ENCODE peak calls at places on chromosomes 11 and 22, in four cellular contexts. V is H1, Y is HCT116, U is GM12878. Z is an unnamed sample.

GRCh38 chr11:75233688-75234295 is 6.8 kb upstream of the TPBGL start:
- DNase-seq in Y (no peak), U (no peak), V (peak), Z (peak)

GRCh38 chr11:132423266-132423665 is 1052.9 kb downstream of the NTM start:
- DNase-seq in V (no peak), Y (no peak), U (no peak), Z (no peak)

GRCh38 chr11:119441898-119442243 is 18.9 kb upstream of the THY1 start:
- DNase-seq in U (no peak), Y (no peak), V (no peak), Z (peak)

GRCh38 chr22:45861259-45861658 is 115.7 kb downstream of the WNT7B start:
- DNase-seq in U (no peak), V (no peak), Y (no peak), Z (no peak)

GRCh38 chr11:124950606-124951330 is 3.2 kb upstream of the CCDC15 start:
- DNase-seq in V (no peak), Y (no peak), U (no peak), Z (no peak)

GRCh38 chr22:29813563-29813962 is 24.5 kb downstream of the ASCC2 start:
- DNase-seq in V (no peak), Y (peak), U (no peak), Z (peak)

GRCh38 chr11:70843906-70844305 is 408.5 kb downstream of the SHANK2 start:
- DNase-seq in V (no peak), Y (no peak), U (no peak), Z (no peak)

GRCh38 chr11:64339754-64340408 is at the start of gene CCDC88B:
- DNase-seq in Y (no peak), V (no peak), U (no peak), Z (no peak)

GRCh38 chr11:65468874-65469333 is 29.9 kb upstream of the MALAT1 start:
- DNase-seq in U (no peak), V (peak), Y (peak), Z (peak)

GRCh38 chr11:108242422-108242821 is 19.6 kb downstream of the ATM start:
- DNase-seq in V (no peak), Y (no peak), U (no peak), Z (no peak)

GRCh38 chr11:102457865-102458264 is 5.3 kb upstream of the TMEM123 start:
- DNase-seq in Y (no peak), V (no peak), U (no peak), Z (no peak)

GRCh38 chr11:68383976-68384501 is 71.6 kb downstream of the LRP5 start:
- DNase-seq in V (peak), Y (peak), U (no peak), Z (peak)

DNA sequence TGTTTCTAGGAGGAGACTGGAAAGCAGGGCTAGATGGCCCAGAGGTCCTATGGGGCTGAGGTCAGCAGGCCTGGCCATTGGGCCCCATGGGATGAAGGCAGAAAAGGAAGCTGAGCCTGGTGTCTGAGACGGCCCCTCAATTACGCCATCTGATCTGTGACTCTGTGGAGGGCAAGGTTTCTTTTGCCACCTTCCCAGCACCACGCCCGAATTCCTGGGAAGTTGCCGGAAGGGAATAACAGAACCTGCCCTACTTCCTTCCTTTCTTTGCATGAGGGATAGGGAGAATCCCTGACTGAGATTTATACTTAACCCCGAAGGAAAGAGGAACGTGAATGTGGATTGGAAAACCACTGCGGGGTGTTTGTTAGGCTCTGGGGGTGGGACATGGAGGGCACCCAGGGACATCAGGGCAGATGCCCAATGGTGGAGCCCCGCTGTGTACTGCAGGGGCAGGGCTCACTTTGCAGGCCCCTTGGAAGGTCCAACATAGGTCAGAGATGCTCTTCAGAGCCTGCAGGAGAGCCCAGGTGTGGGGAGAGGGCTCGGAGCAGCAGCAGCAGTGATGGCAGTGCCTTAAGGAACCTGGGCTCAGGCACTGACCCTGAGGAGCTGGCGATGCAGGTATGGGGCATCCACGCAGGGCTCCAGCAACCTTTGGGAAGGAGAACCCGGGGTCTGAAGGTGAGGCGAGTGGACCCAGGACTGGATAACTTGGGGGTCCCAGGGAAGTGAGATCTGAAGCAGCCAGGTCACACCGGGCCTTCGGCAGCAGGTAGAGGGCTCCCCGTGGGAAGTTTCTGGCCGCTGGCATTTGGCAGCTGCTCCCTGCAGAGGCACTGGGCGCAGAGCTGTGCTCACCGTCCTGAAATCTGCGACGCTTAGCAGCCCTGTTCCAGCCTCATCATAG is 118.4 kb downstream of the MPPED1 start:
- DNase-seq in V (no peak), Y (no peak), U (no peak), Z (no peak)
- TF ChIP-seq EGR1 in V (no peak), Y (no peak), U (no peak), Z (no peak)

DNA sequence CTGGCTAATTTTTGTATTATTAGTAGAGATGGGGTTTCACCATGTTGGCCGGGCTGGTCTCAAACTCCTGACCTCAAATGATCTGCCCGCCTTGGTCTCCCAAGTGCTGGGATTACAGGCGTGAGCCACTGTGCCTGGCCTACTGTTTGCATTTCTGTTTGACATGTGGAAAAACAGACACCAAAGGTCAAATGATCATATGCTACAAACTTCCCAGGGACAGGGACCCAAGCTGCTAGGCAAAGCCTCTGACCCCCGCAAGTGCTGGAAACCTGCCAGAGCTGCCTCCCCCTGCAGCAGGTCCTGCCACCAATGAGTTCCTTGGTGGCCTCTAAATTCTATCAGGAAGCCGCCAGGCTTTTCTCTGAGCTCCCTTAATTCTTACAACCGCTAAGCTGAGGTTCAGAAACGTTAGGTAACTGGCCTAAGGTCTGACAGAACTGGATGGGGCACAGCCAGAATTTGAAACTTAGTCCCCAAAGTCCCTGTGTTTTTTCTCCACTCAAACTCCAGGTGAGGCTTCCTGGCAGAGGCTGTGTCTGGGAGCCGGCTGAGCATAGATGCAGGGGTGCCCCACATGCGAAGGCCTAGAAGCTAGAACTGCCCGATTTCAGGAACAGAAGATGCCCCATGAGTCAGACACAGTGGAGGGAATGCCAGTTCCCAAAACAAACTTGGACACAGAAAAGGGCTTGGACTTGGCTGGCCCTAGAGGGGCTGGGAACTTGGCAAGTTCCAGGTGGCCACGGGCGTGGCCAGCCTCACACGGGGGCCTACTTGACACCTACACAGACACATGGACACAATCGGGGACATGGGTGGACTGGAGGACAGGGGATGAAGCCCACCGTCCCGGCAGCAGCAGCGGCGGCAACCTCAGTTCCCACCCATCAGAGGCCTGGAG is 7.4 kb downstream of the CSNK1E start:
- DNase-seq in U (no peak), V (no peak), Y (no peak), Z (no peak)
- TF ChIP-seq EGR1 in U (no peak), V (no peak), Y (no peak), Z (no peak)

DNA sequence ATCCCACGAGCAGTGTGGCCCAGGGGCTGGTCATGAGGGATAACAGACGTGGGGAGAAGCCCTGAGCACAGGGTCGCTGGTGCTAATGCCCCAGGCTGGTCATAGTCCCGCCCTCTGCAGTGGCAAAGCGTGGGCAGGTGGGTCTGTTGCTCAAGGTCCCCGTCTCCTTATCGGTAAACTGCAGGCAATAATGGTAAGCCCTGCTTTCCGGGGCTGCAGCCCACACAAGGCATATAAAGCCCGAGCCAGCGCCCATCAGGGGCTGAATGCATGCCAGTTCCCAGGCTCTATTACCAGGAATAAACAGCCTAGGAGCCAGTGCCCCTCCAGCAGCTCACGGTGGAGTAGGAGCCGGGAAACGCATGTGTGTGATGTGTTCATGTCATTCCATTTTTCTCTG is 261.0 kb downstream of the BRD1 start:
- DNase-seq in Y (no peak), V (peak), U (no peak), Z (no peak)
- TF ChIP-seq EGR1 in Y (no peak), V (no peak), U (no peak), Z (no peak)

GRCh38 chr11:832529-833113 is at the start of gene CD151:
- DNase-seq in Y (no peak), U (no peak), V (peak), Z (peak)

GRCh38 chr11:834371-835316 is 1.9 kb downstream of the CD151 start:
- DNase-seq in U (no peak), V (no peak), Y (peak), Z (no peak)

GRCh38 chr11:833849-834311 is 1.1 kb downstream of the CD151 start:
- DNase-seq in Y (no peak), U (no peak), V (no peak), Z (no peak)

GRCh38 chr11:831951-832528 is 712 bp upstream of the CD151 start:
- DNase-seq in V (no peak), U (no peak), Y (no peak), Z (no peak)

DNA sequence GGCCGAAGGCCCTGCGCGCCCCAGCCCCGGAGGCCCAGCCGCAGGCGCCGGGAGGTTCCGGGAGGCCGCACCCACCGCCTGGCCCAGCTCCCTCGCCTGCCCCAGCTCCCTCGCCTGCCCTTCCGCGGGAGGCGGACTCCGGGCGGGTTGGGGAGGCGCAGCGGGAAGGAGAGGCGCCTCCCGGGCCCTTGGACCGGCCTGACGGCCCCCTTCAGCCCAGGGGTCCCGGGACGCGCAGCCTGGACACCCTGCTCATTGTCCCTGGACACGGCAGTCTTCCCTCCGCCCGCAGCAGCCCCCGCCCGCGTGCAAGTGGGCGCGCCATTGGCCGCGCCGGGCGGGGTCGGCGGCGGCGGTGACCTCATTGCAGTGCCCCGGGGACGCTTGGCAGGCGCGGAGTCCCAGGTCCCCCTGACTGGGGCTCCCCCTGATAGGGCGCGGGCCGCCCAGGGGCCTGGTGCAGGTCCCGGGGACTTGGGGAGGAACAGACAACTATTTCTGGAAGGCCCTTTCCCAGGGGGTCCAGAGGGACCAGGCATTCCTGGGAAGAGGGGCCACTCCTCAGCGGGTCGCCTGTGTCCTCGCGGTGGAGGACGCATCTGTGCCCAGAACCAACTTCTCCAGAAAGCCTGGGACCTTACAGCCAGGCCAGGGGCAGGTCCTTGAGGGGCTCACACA is 501 bp downstream of the CD151 start:
- DNase-seq in Y (no peak), U (no peak), V (peak), Z (peak)
- TF ChIP-seq EGR1 in Y (no peak), U (no peak), V (no peak), Z (peak)

GRCh38 chr11:91773090-91773489 is 451.5 kb upstream of the FAT3 start:
- DNase-seq in V (peak), U (no peak), Y (no peak), Z (no peak)
- TF ChIP-seq EGR1 in V (no peak), U (no peak), Y (no peak), Z (no peak)

GRCh38 chr11:15975742-15976141 is 380.6 kb downstream of the SOX6 start:
- DNase-seq in V (no peak), Y (no peak), U (no peak), Z (no peak)

GRCh38 chr11:15972838-15973237 is 383.5 kb downstream of the SOX6 start:
- DNase-seq in Y (no peak), U (no peak), V (no peak), Z (no peak)

GRCh38 chr11:15981292-15981691 is 375.1 kb downstream of the SOX6 start:
- DNase-seq in U (no peak), V (no peak), Y (no peak), Z (no peak)

GRCh38 chr11:15977116-15977515 is 379.2 kb downstream of the SOX6 start:
- DNase-seq in Y (no peak), U (no peak), V (no peak), Z (no peak)

DNA sequence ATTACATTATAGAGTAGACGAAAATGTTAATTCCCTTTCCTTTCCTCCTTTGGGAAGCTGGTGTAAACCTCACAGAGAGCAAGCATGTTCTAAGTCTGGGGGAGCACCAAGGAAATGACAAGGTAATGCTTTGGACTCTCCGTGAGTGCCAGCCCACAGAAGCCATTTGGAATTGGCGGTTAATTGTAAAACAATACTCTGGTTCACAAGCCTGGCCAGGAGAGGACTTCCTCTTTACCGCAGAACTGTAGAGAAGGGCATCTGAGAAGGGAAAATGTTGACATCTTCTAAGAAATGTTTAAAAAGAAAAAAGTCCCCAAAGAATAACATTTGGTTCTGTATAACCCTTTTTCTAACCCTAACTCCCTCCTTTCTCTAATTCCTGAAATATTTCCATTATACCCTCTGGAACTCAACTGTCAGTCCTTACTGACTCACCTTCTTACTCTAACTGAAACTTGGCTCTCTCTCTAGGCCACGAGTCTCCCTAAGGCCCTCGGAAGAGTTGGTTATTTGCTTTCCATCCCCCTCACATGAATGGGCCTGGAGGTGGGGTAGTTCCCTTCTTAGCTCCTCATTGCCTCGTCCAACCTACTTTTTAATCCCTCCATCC is 379.8 kb downstream of the SOX6 start:
- DNase-seq in Y (no peak), V (no peak), U (no peak), Z (no peak)
- TF ChIP-seq EGR1 in Y (no peak), V (no peak), U (no peak), Z (no peak)

DNA sequence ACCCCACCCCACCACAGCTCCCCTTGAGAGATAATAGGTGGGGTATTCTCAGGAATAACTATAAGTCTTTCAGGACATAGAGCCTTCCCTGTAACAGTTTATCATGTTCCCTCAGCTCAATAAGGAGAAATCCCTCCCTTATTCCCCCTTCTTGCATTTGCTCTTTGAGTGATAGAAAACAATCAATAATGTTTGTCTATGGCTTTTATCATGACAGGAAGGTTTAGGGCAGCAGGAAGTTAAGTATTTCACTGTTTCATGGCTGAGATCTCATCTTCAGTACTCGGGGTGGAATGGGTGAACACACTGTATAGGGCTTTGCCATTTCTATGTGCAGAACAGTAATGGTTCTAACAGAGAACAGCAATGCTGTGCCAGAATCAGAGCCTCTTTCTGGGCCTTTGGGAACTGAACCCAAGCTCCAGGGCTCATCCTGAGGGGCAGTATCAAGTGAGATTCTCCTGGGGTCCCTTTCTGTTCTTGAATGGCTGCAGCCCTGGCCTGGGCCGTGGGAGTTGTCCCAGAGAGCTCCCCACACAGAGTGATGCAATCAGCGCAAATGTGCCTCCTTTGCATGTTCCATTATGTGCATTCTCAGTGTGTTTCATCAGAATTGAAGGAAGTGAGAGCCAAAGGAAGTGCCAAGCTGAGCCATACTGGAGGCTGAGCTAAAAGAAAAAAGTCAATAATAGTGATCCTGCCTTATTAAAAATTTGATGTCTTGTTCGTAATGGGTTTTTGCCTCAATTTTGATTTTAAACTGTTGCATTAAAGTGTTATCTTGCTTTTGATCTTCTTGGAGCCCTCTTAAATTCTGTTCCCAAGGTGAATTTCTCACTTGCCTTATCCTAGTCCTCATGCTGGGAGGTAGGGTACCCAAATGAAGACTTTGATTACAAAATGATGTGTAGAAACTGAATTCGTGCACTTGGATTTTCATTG is 2.9 kb upstream of the CYP2R1 start:
- DNase-seq in V (no peak), U (no peak), Y (no peak), Z (peak)
- TF ChIP-seq EGR1 in V (no peak), U (no peak), Y (peak), Z (peak)

Z was measured in K562.